ENCODE peak calls at places on chromosomes 6 and 20, in eight cellular contexts. One of them, this sample, is unnamed. For H3K9me3, the result is how much of the 10 kb centered on the place peaks cover.

GRCh38 chr20:53934421-53935352 is 135.7 kb downstream of the BCAS1 start:
- DNase-seq in tibial artery: no peak
- DNase-seq in uterus: peak
- DNase-seq in PC-9: no peak
- DNase-seq in stomach: no peak
- DNase-seq in pancreas: no peak
- DNase-seq in testis: no peak
- DNase-seq in fibroblast of lung: peak
- DNase-seq in this sample: no peak

GRCh38 chr6:137094411-137095008 is 49.7 kb upstream of the IL20RA start:
- DNase-seq in tibial artery: no peak
- DNase-seq in uterus: peak
- DNase-seq in PC-9: peak
- DNase-seq in stomach: peak
- DNase-seq in pancreas: no peak
- DNase-seq in testis: peak
- DNase-seq in fibroblast of lung: peak
- DNase-seq in this sample: peak

GRCh38 chr6:106110167-106110826 is 24.2 kb downstream of the PRDM1 start:
- DNase-seq in tibial artery: no peak
- DNase-seq in uterus: no peak
- DNase-seq in PC-9: peak
- DNase-seq in stomach: peak
- DNase-seq in pancreas: no peak
- DNase-seq in testis: no peak
- DNase-seq in fibroblast of lung: no peak
- DNase-seq in this sample: no peak

GRCh38 chr6:49257549-49257948 is 205.5 kb downstream of the MMUT start:
- DNase-seq in tibial artery: no peak
- DNase-seq in uterus: no peak
- DNase-seq in PC-9: no peak
- DNase-seq in stomach: no peak
- DNase-seq in pancreas: no peak
- DNase-seq in testis: no peak
- DNase-seq in fibroblast of lung: no peak
- DNase-seq in this sample: no peak

GRCh38 chr6:89970609-89971337 is 76.5 kb downstream of the GJA10 start:
- DNase-seq in tibial artery: no peak
- DNase-seq in uterus: peak
- DNase-seq in PC-9: peak
- DNase-seq in stomach: peak
- DNase-seq in pancreas: no peak
- DNase-seq in testis: peak
- DNase-seq in fibroblast of lung: peak
- DNase-seq in this sample: no peak

GRCh38 chr20:10669843-10670446 is 3.9 kb downstream of the JAG1 start:
- DNase-seq in tibial artery: no peak
- DNase-seq in uterus: no peak
- DNase-seq in PC-9: no peak
- DNase-seq in stomach: no peak
- DNase-seq in pancreas: no peak
- DNase-seq in testis: no peak
- DNase-seq in fibroblast of lung: no peak
- DNase-seq in this sample: no peak

GRCh38 chr20:63082308-63082938 is 75.7 kb upstream of the BHLHE23 start:
- DNase-seq in tibial artery: peak
- DNase-seq in uterus: no peak
- DNase-seq in PC-9: no peak
- DNase-seq in stomach: peak
- DNase-seq in pancreas: peak
- DNase-seq in testis: peak
- DNase-seq in fibroblast of lung: no peak
- DNase-seq in this sample: peak

GRCh38 chr6:155014137-155014536 is 19.0 kb downstream of the TIAM2 start:
- DNase-seq in tibial artery: no peak
- DNase-seq in uterus: no peak
- DNase-seq in PC-9: no peak
- DNase-seq in stomach: no peak
- DNase-seq in pancreas: no peak
- DNase-seq in testis: no peak
- DNase-seq in fibroblast of lung: no peak
- DNase-seq in this sample: no peak

GRCh38 chr20:24705486-24705885 is 236.1 kb downstream of the SYNDIG1 start:
- DNase-seq in tibial artery: no peak
- DNase-seq in uterus: no peak
- DNase-seq in PC-9: no peak
- DNase-seq in stomach: no peak
- DNase-seq in pancreas: no peak
- DNase-seq in testis: no peak
- DNase-seq in fibroblast of lung: no peak
- DNase-seq in this sample: no peak

GRCh38 chr6:83867527-83868161 is 8.2 kb downstream of the CYB5R4 start:
- DNase-seq in tibial artery: peak
- DNase-seq in uterus: no peak
- DNase-seq in PC-9: peak
- DNase-seq in stomach: peak
- DNase-seq in pancreas: no peak
- DNase-seq in testis: peak
- DNase-seq in fibroblast of lung: peak
- DNase-seq in this sample: no peak
- H3K27ac ChIP-seq in tibial artery: no peak
- H3K27ac ChIP-seq in uterus: no peak
- H3K27ac ChIP-seq in PC-9: peak
- H3K27ac ChIP-seq in stomach: no peak
- H3K27ac ChIP-seq in pancreas: no peak
- H3K27ac ChIP-seq in testis: no peak
- H3K27ac ChIP-seq in fibroblast of lung: peak
- H3K27ac ChIP-seq in this sample: no peak

DNA sequence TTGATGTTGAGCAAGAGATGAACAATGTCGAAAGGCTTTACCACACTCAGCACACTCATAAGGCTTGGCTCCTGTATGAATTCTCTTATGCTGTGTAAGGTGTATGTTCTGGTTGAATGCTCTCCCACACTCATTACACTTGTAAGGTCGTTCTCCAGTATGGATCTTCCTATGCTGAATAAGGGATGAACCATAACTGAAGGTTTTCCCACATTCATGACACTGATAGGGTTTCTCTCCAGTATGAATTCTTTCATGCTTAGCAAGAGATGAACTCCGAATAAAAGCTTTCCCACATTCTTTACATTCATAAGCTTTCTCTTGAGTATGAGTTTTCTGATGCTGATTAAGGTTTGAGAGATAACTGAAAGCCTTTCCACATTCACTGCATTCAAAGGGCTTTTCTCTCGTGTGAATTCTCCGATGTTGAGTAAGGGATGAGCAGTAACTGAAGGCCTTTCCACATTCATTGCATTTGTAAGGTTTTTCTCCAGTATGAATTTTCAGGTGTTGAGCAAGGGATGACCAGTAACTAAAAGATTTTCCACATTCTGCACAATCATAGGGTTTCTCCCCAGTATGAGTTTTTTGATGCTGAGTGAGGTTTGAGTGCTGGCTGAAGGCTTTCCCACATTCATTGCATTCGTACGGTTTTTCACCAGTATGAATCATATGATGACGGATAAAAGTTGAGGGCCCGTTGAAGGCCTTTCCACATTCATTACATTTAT is 21.1 kb downstream of the ZNF184 start:
- DNase-seq in tibial artery: no peak
- DNase-seq in uterus: no peak
- DNase-seq in PC-9: no peak
- DNase-seq in stomach: no peak
- DNase-seq in pancreas: no peak
- DNase-seq in testis: no peak
- DNase-seq in fibroblast of lung: no peak
- DNase-seq in this sample: no peak
- H3K9me3 ChIP-seq in tibial artery: half or more
- H3K9me3 ChIP-seq in uterus: under half
- H3K9me3 ChIP-seq in PC-9: half or more
- H3K9me3 ChIP-seq in stomach: half or more
- H3K9me3 ChIP-seq in pancreas: under half
- H3K9me3 ChIP-seq in testis: under half
- H3K9me3 ChIP-seq in fibroblast of lung: under half
- H3K9me3 ChIP-seq in this sample: half or more

GRCh38 chr6:46651006-46651405 is 1.6 kb downstream of the CYP39A1 start:
- DNase-seq in tibial artery: no peak
- DNase-seq in uterus: no peak
- DNase-seq in PC-9: peak
- DNase-seq in stomach: no peak
- DNase-seq in pancreas: no peak
- DNase-seq in testis: no peak
- DNase-seq in fibroblast of lung: peak
- DNase-seq in this sample: no peak
- H3K4me3 ChIP-seq in tibial artery: no peak
- H3K4me3 ChIP-seq in uterus: peak
- H3K4me3 ChIP-seq in PC-9: peak
- H3K4me3 ChIP-seq in stomach: peak
- H3K4me3 ChIP-seq in pancreas: peak
- H3K4me3 ChIP-seq in testis: no peak
- H3K4me3 ChIP-seq in fibroblast of lung: no peak
- H3K4me3 ChIP-seq in this sample: no peak

GRCh38 chr6:113560376-113560775 is 296.8 kb upstream of the MARCKS start:
- DNase-seq in tibial artery: no peak
- DNase-seq in uterus: no peak
- DNase-seq in PC-9: peak
- DNase-seq in stomach: no peak
- DNase-seq in pancreas: no peak
- DNase-seq in testis: no peak
- DNase-seq in fibroblast of lung: no peak
- DNase-seq in this sample: no peak
- H3K27ac ChIP-seq in tibial artery: no peak
- H3K27ac ChIP-seq in uterus: no peak
- H3K27ac ChIP-seq in PC-9: peak
- H3K27ac ChIP-seq in stomach: no peak
- H3K27ac ChIP-seq in pancreas: no peak
- H3K27ac ChIP-seq in testis: no peak
- H3K27ac ChIP-seq in fibroblast of lung: no peak
- H3K27ac ChIP-seq in this sample: no peak

GRCh38 chr6:22349528-22349927 is 52.7 kb upstream of the PRL start:
- DNase-seq in tibial artery: no peak
- DNase-seq in uterus: no peak
- DNase-seq in PC-9: no peak
- DNase-seq in stomach: no peak
- DNase-seq in pancreas: no peak
- DNase-seq in testis: no peak
- DNase-seq in fibroblast of lung: no peak
- DNase-seq in this sample: no peak
- H3K9me3 ChIP-seq in tibial artery: under half
- H3K9me3 ChIP-seq in uterus: under half
- H3K9me3 ChIP-seq in PC-9: under half
- H3K9me3 ChIP-seq in stomach: under half
- H3K9me3 ChIP-seq in pancreas: under half
- H3K9me3 ChIP-seq in testis: under half
- H3K9me3 ChIP-seq in fibroblast of lung: under half
- H3K9me3 ChIP-seq in this sample: under half

This sample was measured in CD8-positive, alpha-beta memory T cell.